ENCODE peak calls at places on chromosomes 13 and 19, in six cellular contexts. Q is fibroblast of mammary gland; M is stimulated activated CD8-positive, alpha-beta memory T cell treated with anti-CD3 and anti-CD28 coated beads, Interleukin-15, amount 100 ng/mL, for 4 hours; D is NCI-H1105; J is HTR-8/SVneo; Y is skeletal muscle cell. W is an unnamed sample.
A peak's percentile ranks its signal among the peaks of the same experiment; 100 is the strongest.

GRCh38 chr13:76638882-76639281 is 247.3 kb downstream of the KCTD12 start:
- DNase-seq in M (no peak), D (no peak), J (no peak), Y (no peak), Q (peak; percentile 15), W (no peak)

GRCh38 chr13:41780736-41781708 is 179.9 kb downstream of the VWA8 start:
- DNase-seq in M (no peak), Q (peak; percentile 77), D (no peak), Y (peak; percentile 77), J (no peak), W (no peak)

GRCh38 chr13:110137677-110138008 is 169.3 kb downstream of the COL4A1 start:
- DNase-seq in D (peak; percentile 82), J (peak; percentile 55), M (no peak), Y (no peak), Q (peak; percentile 22), W (no peak)

GRCh38 chr19:30208661-30209060 is 163.5 kb upstream of the ZNF536 start:
- DNase-seq in M (no peak), Q (no peak), D (no peak), Y (no peak), J (no peak), W (no peak)

GRCh38 chr13:20426766-20427448 is 98.8 kb downstream of the CRYL1 start:
- DNase-seq in Y (no peak), J (no peak), Q (peak; percentile 89), M (no peak), D (no peak), W (no peak)

GRCh38 chr19:57537953-57538547 is 10.9 kb downstream of the ZNF549 start:
- DNase-seq in Y (no peak), D (no peak), Q (peak; percentile 6), J (no peak), M (no peak), W (no peak)

GRCh38 chr19:12156254-12157058 is at the start of gene ZNF625:
- DNase-seq in D (peak; percentile 95), M (no peak), Y (peak; percentile 56), Q (peak; percentile 83), J (peak; percentile 93), W (no peak)

GRCh38 chr19:55777528-55777927 is 8.6 kb downstream of the RFPL4AL1 start:
- DNase-seq in D (no peak), J (no peak), Q (no peak), Y (no peak), M (no peak), W (no peak)

GRCh38 chr19:13610042-13610691 is 103.9 kb upstream of the CACNA1A start:
- DNase-seq in J (no peak), Q (no peak), M (no peak), Y (no peak), D (peak; percentile 99), W (no peak)

GRCh38 chr19:40465025-40465780 is at the start of gene BLVRB:
- DNase-seq in D (no peak), M (no peak), Q (peak; percentile 85), Y (peak; percentile 48), J (no peak), W (peak; percentile 53)

GRCh38 chr19:18849838-18850400 is 18.2 kb downstream of the UPF1 start:
- DNase-seq in Y (no peak), M (no peak), D (no peak), Q (peak; percentile 29), J (no peak), W (no peak)

GRCh38 chr13:30042891-30043630 is 192.6 kb upstream of the UBL3 start:
- DNase-seq in M (no peak), D (no peak), Q (no peak), Y (no peak), J (no peak), W (no peak)

GRCh38 chr13:30159446-30159839 is 147.9 kb downstream of the KATNAL1 start:
- DNase-seq in D (no peak), M (no peak), Y (peak; percentile 71), Q (peak; percentile 94), J (peak; percentile 57), W (no peak)

W was measured in SIG-M5.